ENCODE peak calls at places on chromosome X, in nine cellular contexts. One of them, this sample, is unnamed.
A peak's percentile ranks its signal among the peaks of the same experiment; 100 is the strongest.

GRCh38 chrX:23292979-23293651 is 41.5 kb upstream of the PTCHD1 start:
- DNase-seq in A673: peak; percentile 8
- DNase-seq in A549: no peak
- DNase-seq in brain microvascular endothelial cell: no peak
- DNase-seq in tibial artery: peak; percentile 59
- DNase-seq in heart right ventricle: no peak
- DNase-seq in fibroblast of the aortic adventitia: no peak
- DNase-seq in astrocyte of the spinal cord: peak; percentile 62
- DNase-seq in astrocyte: peak; percentile 70
- DNase-seq in this sample: no peak

GRCh38 chrX:85897376-85898110 is 149.8 kb downstream of the CHM start:
- DNase-seq in A673: no peak
- DNase-seq in A549: no peak
- DNase-seq in brain microvascular endothelial cell: no peak
- DNase-seq in tibial artery: no peak
- DNase-seq in heart right ventricle: no peak
- DNase-seq in fibroblast of the aortic adventitia: no peak
- DNase-seq in astrocyte of the spinal cord: no peak
- DNase-seq in astrocyte: no peak
- DNase-seq in this sample: no peak

GRCh38 chrX:151641564-151641963 is 53.7 kb upstream of the PRRG3 start:
- DNase-seq in A673: no peak
- DNase-seq in A549: no peak
- DNase-seq in brain microvascular endothelial cell: no peak
- DNase-seq in tibial artery: no peak
- DNase-seq in heart right ventricle: no peak
- DNase-seq in fibroblast of the aortic adventitia: no peak
- DNase-seq in astrocyte of the spinal cord: no peak
- DNase-seq in astrocyte: no peak
- DNase-seq in this sample: no peak

GRCh38 chrX:27336466-27337091 is 126.6 kb downstream of the PPP4R3C start:
- DNase-seq in A673: peak; percentile 45
- DNase-seq in A549: peak; percentile 23
- DNase-seq in brain microvascular endothelial cell: peak; percentile 15
- DNase-seq in tibial artery: no peak
- DNase-seq in heart right ventricle: no peak
- DNase-seq in fibroblast of the aortic adventitia: peak; percentile 0
- DNase-seq in astrocyte of the spinal cord: peak; percentile 10
- DNase-seq in astrocyte: no peak
- DNase-seq in this sample: peak; percentile 1

GRCh38 chrX:131084145-131084544 is 26.0 kb downstream of the ARHGAP36 start:
- DNase-seq in A673: no peak
- DNase-seq in A549: no peak
- DNase-seq in brain microvascular endothelial cell: no peak
- DNase-seq in tibial artery: no peak
- DNase-seq in heart right ventricle: no peak
- DNase-seq in fibroblast of the aortic adventitia: no peak
- DNase-seq in astrocyte of the spinal cord: no peak
- DNase-seq in astrocyte: no peak
- DNase-seq in this sample: no peak

GRCh38 chrX:128691872-128692271 is 639.7 kb upstream of the ACTRT1 start:
- DNase-seq in A673: no peak
- DNase-seq in A549: no peak
- DNase-seq in brain microvascular endothelial cell: no peak
- DNase-seq in tibial artery: no peak
- DNase-seq in heart right ventricle: no peak
- DNase-seq in fibroblast of the aortic adventitia: no peak
- DNase-seq in astrocyte of the spinal cord: no peak
- DNase-seq in astrocyte: no peak
- DNase-seq in this sample: no peak

GRCh38 chrX:153775631-153776595 is 4.9 kb upstream of the SRPK3 start:
- DNase-seq in A673: no peak
- DNase-seq in A549: no peak
- DNase-seq in brain microvascular endothelial cell: no peak
- DNase-seq in tibial artery: no peak
- DNase-seq in heart right ventricle: no peak
- DNase-seq in fibroblast of the aortic adventitia: no peak
- DNase-seq in astrocyte of the spinal cord: no peak
- DNase-seq in astrocyte: no peak
- DNase-seq in this sample: no peak

GRCh38 chrX:124289443-124289842 is 43.0 kb upstream of the TEX13D start:
- DNase-seq in A673: no peak
- DNase-seq in A549: no peak
- DNase-seq in brain microvascular endothelial cell: no peak
- DNase-seq in tibial artery: no peak
- DNase-seq in heart right ventricle: no peak
- DNase-seq in fibroblast of the aortic adventitia: no peak
- DNase-seq in astrocyte of the spinal cord: no peak
- DNase-seq in astrocyte: no peak
- DNase-seq in this sample: no peak

GRCh38 chrX:149040873-149041535 is 464.1 kb downstream of the IDS start:
- DNase-seq in A673: no peak
- DNase-seq in A549: peak; percentile 6
- DNase-seq in brain microvascular endothelial cell: no peak
- DNase-seq in tibial artery: no peak
- DNase-seq in heart right ventricle: no peak
- DNase-seq in fibroblast of the aortic adventitia: peak; percentile 22
- DNase-seq in astrocyte of the spinal cord: peak; percentile 5
- DNase-seq in astrocyte: peak; percentile 34
- DNase-seq in this sample: peak; percentile 6

GRCh38 chrX:104137496-104137895 is 19.3 kb downstream of the SLC25A53 start:
- DNase-seq in A673: peak; percentile 21
- DNase-seq in A549: peak; percentile 55
- DNase-seq in brain microvascular endothelial cell: peak; percentile 8
- DNase-seq in tibial artery: no peak
- DNase-seq in heart right ventricle: no peak
- DNase-seq in fibroblast of the aortic adventitia: peak; percentile 28
- DNase-seq in astrocyte of the spinal cord: peak; percentile 4
- DNase-seq in astrocyte: peak; percentile 12
- DNase-seq in this sample: no peak

GRCh38 chrX:123964155-123964554 is 2.6 kb downstream of the STAG2 start:
- DNase-seq in A673: no peak
- DNase-seq in A549: no peak
- DNase-seq in brain microvascular endothelial cell: no peak
- DNase-seq in tibial artery: no peak
- DNase-seq in heart right ventricle: no peak
- DNase-seq in fibroblast of the aortic adventitia: peak; percentile 41
- DNase-seq in astrocyte of the spinal cord: peak; percentile 22
- DNase-seq in astrocyte: no peak
- DNase-seq in this sample: no peak

GRCh38 chrX:70033348-70033747 is 16.4 kb downstream of the AWAT2 start:
- DNase-seq in A673: peak; percentile 52
- DNase-seq in A549: peak; percentile 40
- DNase-seq in brain microvascular endothelial cell: peak; percentile 22
- DNase-seq in tibial artery: no peak
- DNase-seq in heart right ventricle: no peak
- DNase-seq in fibroblast of the aortic adventitia: peak; percentile 40
- DNase-seq in astrocyte of the spinal cord: peak; percentile 12
- DNase-seq in astrocyte: no peak
- DNase-seq in this sample: peak; percentile 20

GRCh38 chrX:150086371-150086770 is 148.1 kb upstream of the EOLA2 start:
- DNase-seq in A673: no peak
- DNase-seq in A549: no peak
- DNase-seq in brain microvascular endothelial cell: no peak
- DNase-seq in tibial artery: no peak
- DNase-seq in heart right ventricle: no peak
- DNase-seq in fibroblast of the aortic adventitia: no peak
- DNase-seq in astrocyte of the spinal cord: no peak
- DNase-seq in astrocyte: no peak
- DNase-seq in this sample: no peak

GRCh38 chrX:17656035-17656418 is 81.3 kb upstream of the SCML1 start:
- DNase-seq in A673: no peak
- DNase-seq in A549: no peak
- DNase-seq in brain microvascular endothelial cell: no peak
- DNase-seq in tibial artery: no peak
- DNase-seq in heart right ventricle: no peak
- DNase-seq in fibroblast of the aortic adventitia: no peak
- DNase-seq in astrocyte of the spinal cord: no peak
- DNase-seq in astrocyte: no peak
- DNase-seq in this sample: no peak

GRCh38 chrX:17655232-17656034 is 81.9 kb upstream of the SCML1 start:
- DNase-seq in A673: no peak
- DNase-seq in A549: no peak
- DNase-seq in brain microvascular endothelial cell: no peak
- DNase-seq in tibial artery: no peak
- DNase-seq in heart right ventricle: no peak
- DNase-seq in fibroblast of the aortic adventitia: peak; percentile 17
- DNase-seq in astrocyte of the spinal cord: peak; percentile 22
- DNase-seq in astrocyte: peak; percentile 22
- DNase-seq in this sample: no peak

GRCh38 chrX:17654116-17654515 is 83.2 kb upstream of the SCML1 start:
- DNase-seq in A673: no peak
- DNase-seq in A549: no peak
- DNase-seq in brain microvascular endothelial cell: no peak
- DNase-seq in tibial artery: no peak
- DNase-seq in heart right ventricle: no peak
- DNase-seq in fibroblast of the aortic adventitia: no peak
- DNase-seq in astrocyte of the spinal cord: no peak
- DNase-seq in astrocyte: no peak
- DNase-seq in this sample: no peak

GRCh38 chrX:17656556-17656955 is 80.7 kb upstream of the SCML1 start:
- DNase-seq in A673: no peak
- DNase-seq in A549: no peak
- DNase-seq in brain microvascular endothelial cell: no peak
- DNase-seq in tibial artery: no peak
- DNase-seq in heart right ventricle: no peak
- DNase-seq in fibroblast of the aortic adventitia: no peak
- DNase-seq in astrocyte of the spinal cord: no peak
- DNase-seq in astrocyte: no peak
- DNase-seq in this sample: no peak
- H3K4me3 ChIP-seq in A673: no peak overlapping the region
- H3K4me3 ChIP-seq in A549: no peak overlapping the region
- H3K4me3 ChIP-seq in brain microvascular endothelial cell: no peak overlapping the region
- H3K4me3 ChIP-seq in tibial artery: peak overlapping the region; percentile 53
- H3K4me3 ChIP-seq in heart right ventricle: no peak overlapping the region
- H3K4me3 ChIP-seq in fibroblast of the aortic adventitia: no peak overlapping the region
- H3K4me3 ChIP-seq in astrocyte of the spinal cord: peak overlapping the region; percentile 16
- H3K4me3 ChIP-seq in astrocyte: no peak overlapping the region
- H3K4me3 ChIP-seq in this sample: no peak overlapping the region

GRCh38 chrX:352181-352580 is 33.6 kb upstream of the GTPBP6 start:
- DNase-seq in A673: no peak
- DNase-seq in A549: no peak
- DNase-seq in brain microvascular endothelial cell: no peak
- DNase-seq in tibial artery: peak; percentile 47
- DNase-seq in heart right ventricle: no peak
- DNase-seq in fibroblast of the aortic adventitia: no peak
- DNase-seq in astrocyte of the spinal cord: no peak
- DNase-seq in astrocyte: no peak
- DNase-seq in this sample: no peak
- TF ChIP-seq CTCF in A673: no peak
- TF ChIP-seq CTCF in A549: no peak
- TF ChIP-seq CTCF in brain microvascular endothelial cell: no peak
- TF ChIP-seq CTCF in tibial artery: no peak
- TF ChIP-seq CTCF in heart right ventricle: no peak
- TF ChIP-seq CTCF in fibroblast of the aortic adventitia: no peak
- TF ChIP-seq CTCF in astrocyte of the spinal cord: no peak
- TF ChIP-seq CTCF in astrocyte: no peak
- TF ChIP-seq CTCF in this sample: no peak

DNA sequence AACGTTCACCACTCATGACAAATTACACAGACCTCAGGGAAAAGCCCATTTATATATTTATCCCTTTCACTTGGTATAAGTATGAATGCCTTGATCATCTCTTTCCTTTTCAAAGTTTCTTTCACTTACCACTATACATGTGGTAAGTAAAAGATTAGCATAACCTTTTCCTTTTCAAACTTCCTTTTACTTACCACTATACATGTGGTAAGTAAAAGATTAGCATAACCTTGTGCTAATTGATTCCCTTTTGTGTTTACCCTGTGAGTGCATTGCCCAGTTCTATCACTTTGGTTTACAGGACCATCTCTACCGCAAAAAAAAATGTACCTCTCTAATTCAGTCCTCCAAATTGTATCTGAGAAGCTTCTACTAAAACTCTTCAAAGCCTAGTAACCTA is 32.7 kb upstream of the TCEANC start:
- DNase-seq in A673: no peak
- DNase-seq in A549: no peak
- DNase-seq in brain microvascular endothelial cell: no peak
- DNase-seq in tibial artery: no peak
- DNase-seq in heart right ventricle: no peak
- DNase-seq in fibroblast of the aortic adventitia: no peak
- DNase-seq in astrocyte of the spinal cord: no peak
- DNase-seq in astrocyte: no peak
- DNase-seq in this sample: no peak
- H3K4me3 ChIP-seq in A673: no peak overlapping the region
- H3K4me3 ChIP-seq in A549: no peak overlapping the region
- H3K4me3 ChIP-seq in brain microvascular endothelial cell: no peak overlapping the region
- H3K4me3 ChIP-seq in tibial artery: no peak overlapping the region
- H3K4me3 ChIP-seq in heart right ventricle: no peak overlapping the region
- H3K4me3 ChIP-seq in fibroblast of the aortic adventitia: no peak overlapping the region
- H3K4me3 ChIP-seq in astrocyte of the spinal cord: no peak overlapping the region
- H3K4me3 ChIP-seq in astrocyte: no peak overlapping the region
- H3K4me3 ChIP-seq in this sample: no peak overlapping the region

GRCh38 chrX:135688137-135688536 is 25.3 kb upstream of the CT45A1 start:
- DNase-seq in A673: peak; percentile 19
- DNase-seq in A549: peak; percentile 21
- DNase-seq in brain microvascular endothelial cell: no peak
- DNase-seq in tibial artery: no peak
- DNase-seq in heart right ventricle: no peak
- DNase-seq in fibroblast of the aortic adventitia: no peak
- DNase-seq in astrocyte of the spinal cord: no peak
- DNase-seq in astrocyte: no peak
- DNase-seq in this sample: no peak
- TF ChIP-seq CTCF in A673: peak; percentile 50
- TF ChIP-seq CTCF in A549: peak; percentile 15
- TF ChIP-seq CTCF in brain microvascular endothelial cell: peak; percentile 2
- TF ChIP-seq CTCF in tibial artery: no peak
- TF ChIP-seq CTCF in heart right ventricle: no peak
- TF ChIP-seq CTCF in fibroblast of the aortic adventitia: no peak
- TF ChIP-seq CTCF in astrocyte of the spinal cord: peak; percentile 6
- TF ChIP-seq CTCF in astrocyte: no peak
- TF ChIP-seq CTCF in this sample: no peak

GRCh38 chrX:71301195-71301924 is at the start of gene ITGB1BP2:
- DNase-seq in A673: no peak
- DNase-seq in A549: no peak
- DNase-seq in brain microvascular endothelial cell: no peak
- DNase-seq in tibial artery: peak; percentile 67
- DNase-seq in heart right ventricle: peak; percentile 36
- DNase-seq in fibroblast of the aortic adventitia: peak; percentile 67
- DNase-seq in astrocyte of the spinal cord: no peak
- DNase-seq in astrocyte: peak; percentile 62
- DNase-seq in this sample: peak; percentile 73
- H3K4me3 ChIP-seq in A673: no peak within 1 kb of the TSS
- H3K4me3 ChIP-seq in A549: no peak within 1 kb of the TSS
- H3K4me3 ChIP-seq in brain microvascular endothelial cell: no peak within 1 kb of the TSS
- H3K4me3 ChIP-seq in tibial artery: peak within 1 kb of the TSS; percentile 43
- H3K4me3 ChIP-seq in heart right ventricle: peak within 1 kb of the TSS; percentile 26
- H3K4me3 ChIP-seq in fibroblast of the aortic adventitia: no peak within 1 kb of the TSS
- H3K4me3 ChIP-seq in astrocyte of the spinal cord: no peak within 1 kb of the TSS
- H3K4me3 ChIP-seq in astrocyte: no peak within 1 kb of the TSS
- H3K4me3 ChIP-seq in this sample: no peak within 1 kb of the TSS

This sample was measured in foreskin fibroblast.